ENCODE peak calls at places on chromosomes 2 and 18, in five cellular contexts. B is breast epithelium, T is adrenal gland, X is heart left ventricle, V is uterus. O is an unnamed sample.

GRCh38 chr2:143205106-143205764 is 76.0 kb downstream of the ARHGAP15 start:
- DNase-seq in B (no peak), T (no peak), X (no peak), V (no peak), O (no peak)

GRCh38 chr2:46893231-46893943 is 22.2 kb downstream of the MCFD2 start:
- DNase-seq in B (no peak), T (no peak), X (no peak), V (no peak), O (no peak)

GRCh38 chr18:29123706-29124530 is 947.0 kb upstream of the CDH2 start:
- DNase-seq in B (no peak), T (no peak), X (no peak), V (no peak), O (no peak)

GRCh38 chr2:29309090-29310054 is 194.2 kb downstream of the CLIP4 start:
- DNase-seq in B (peak; percentile 36), T (peak; percentile 41), X (no peak), V (no peak), O (no peak)

GRCh38 chr2:96502891-96503636 is 2.1 kb downstream of the NEURL3 start:
- DNase-seq in B (peak; percentile 16), T (no peak), X (no peak), V (no peak), O (no peak)

GRCh38 chr2:214265991-214266489 is 144.8 kb upstream of the VWC2L start:
- DNase-seq in B (no peak), T (no peak), X (no peak), V (no peak), O (no peak)

GRCh38 chr2:385061-385460 is 97.2 kb upstream of the ALKAL2 start:
- DNase-seq in B (no peak), T (no peak), X (no peak), V (no peak), O (no peak)

GRCh38 chr2:192230864-192231453 is 36.2 kb upstream of the TMEFF2 start:
- DNase-seq in B (no peak), T (no peak), X (no peak), V (no peak), O (no peak)

GRCh38 chr2:181675241-181675640 is 5.1 kb downstream of the NEUROD1 start:
- DNase-seq in B (no peak), T (no peak), X (no peak), V (no peak), O (no peak)

GRCh38 chr2:237695201-237695780 is 67.9 kb downstream of the LRRFIP1 start:
- DNase-seq in B (no peak), T (no peak), X (no peak), V (peak; percentile 4), O (no peak)

GRCh38 chr2:126802316-126802715 is 96.4 kb upstream of the TEX51 start:
- DNase-seq in B (no peak), T (no peak), X (no peak), V (no peak), O (no peak)

GRCh38 chr2:172416447-172417058 is 10.8 kb upstream of the ITGA6 start:
- DNase-seq in B (no peak), T (no peak), X (no peak), V (no peak), O (no peak)

GRCh38 chr2:39593439-39594393 is 72.0 kb upstream of the TMEM178A start:
- DNase-seq in B (no peak), T (peak; percentile 33), X (peak; percentile 57), V (no peak), O (peak; percentile 31)

GRCh38 chr2:203626952-203627681 is 79.3 kb upstream of the CD28 start:
- DNase-seq in B (no peak), T (no peak), X (no peak), V (no peak), O (no peak)

GRCh38 chr2:60555066-60555793 is 1.8 kb upstream of the BCL11A start:
- DNase-seq in B (peak; percentile 48), T (peak; percentile 68), X (peak; percentile 41), V (peak; percentile 34), O (no peak)
- H3K27ac ChIP-seq in B (peak overlapping the region; percentile 70), T (no peak overlapping the region), X (no peak overlapping the region), V (no peak overlapping the region), O (no peak overlapping the region)

DNA sequence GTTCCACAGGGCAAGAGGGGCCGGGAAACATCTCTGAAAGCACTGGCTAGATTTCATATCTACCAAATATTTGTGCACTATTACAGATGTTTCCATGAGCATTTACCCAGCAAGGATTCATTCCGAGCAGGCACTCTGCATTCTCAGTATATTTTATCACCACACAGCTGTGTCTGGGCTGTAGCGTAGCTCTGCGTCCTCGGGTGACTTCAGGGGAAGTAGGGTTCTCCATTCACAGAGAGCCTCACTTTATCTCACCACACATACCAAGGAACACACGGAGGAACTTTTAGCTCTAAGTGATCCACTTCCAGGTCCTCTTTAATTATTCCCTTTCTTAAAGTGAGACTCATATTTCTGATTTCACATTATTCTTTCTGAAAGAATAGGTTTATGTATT is 3.8 kb downstream of the CCDC195 start:
- DNase-seq in B (no peak), T (no peak), X (no peak), V (no peak), O (no peak)
- H3K4me3 ChIP-seq in B (no peak overlapping the region), T (no peak overlapping the region), X (no peak overlapping the region), V (no peak overlapping the region), O (no peak overlapping the region)

GRCh38 chr2:25294573-25295462 is 46.9 kb downstream of the DNMT3A start:
- DNase-seq in B (peak; percentile 47), T (peak; percentile 76), X (peak; percentile 87), V (peak; percentile 67), O (peak; percentile 65)
- TF ChIP-seq POLR2A in B (no peak), T (no peak), X (no peak), V (no peak), O (peak; percentile 55)

GRCh38 chr2:134234535-134234934 is 19.3 kb upstream of the MGAT5 start:
- DNase-seq in B (no peak), T (no peak), X (no peak), V (no peak), O (no peak)
- H3K27ac ChIP-seq in B (no peak overlapping the region), T (no peak overlapping the region), X (peak overlapping the region; percentile 74), V (no peak overlapping the region), O (no peak overlapping the region)

O was measured in gastrocnemius medialis.